ENCODE peak calls at places on chromosomes 13 and 19, in five cellular contexts. S is fibroblast of pulmonary artery, U is OCI-LY7, N is astrocyte, A is stomach. V is an unnamed sample.

GRCh38 chr13:77112961-77113360 is 86.0 kb upstream of the FBXL3 start:
- DNase-seq in S (no peak), U (no peak), N (no peak), A (no peak), V (no peak)

GRCh38 chr19:45444318-45445041 is 20.8 kb upstream of the ERCC1 start:
- DNase-seq in S (peak), U (peak), N (peak), A (peak), V (peak)

GRCh38 chr19:5621945-5622464 is 571 bp downstream of the SAFB2 start:
- DNase-seq in S (no peak), U (peak), N (no peak), A (no peak), V (peak)

GRCh38 chr13:23560571-23561089 is 9.6 kb upstream of the TNFRSF19 start:
- DNase-seq in S (no peak), U (no peak), N (no peak), A (no peak), V (no peak)

GRCh38 chr13:35768126-35768525 is 291.6 kb upstream of the MAB21L1 start:
- DNase-seq in S (no peak), U (no peak), N (no peak), A (no peak), V (no peak)

GRCh38 chr13:109400625-109401257 is 385.6 kb downstream of the IRS2 start:
- DNase-seq in S (no peak), U (no peak), N (no peak), A (peak), V (no peak)

GRCh38 chr13:114115191-114115671 is 17.2 kb downstream of the RASA3 start:
- DNase-seq in S (peak), U (no peak), N (peak), A (peak), V (peak)

GRCh38 chr13:80458546-80458945 is 117.6 kb upstream of the SPRY2 start:
- DNase-seq in S (peak), U (no peak), N (no peak), A (no peak), V (no peak)

GRCh38 chr13:41613984-41614581 is 156.7 kb downstream of the RGCC start:
- DNase-seq in S (peak), U (no peak), N (peak), A (no peak), V (no peak)

GRCh38 chr13:95023405-95023804 is 277.8 kb downstream of the ABCC4 start:
- DNase-seq in S (peak), U (no peak), N (no peak), A (no peak), V (no peak)

GRCh38 chr13:50140742-50141659 is 125.8 kb downstream of the KCNRG start:
- DNase-seq in S (no peak), U (no peak), N (no peak), A (no peak), V (no peak)

GRCh38 chr13:80160110-80160509 is 180.8 kb downstream of the SPRY2 start:
- DNase-seq in S (no peak), U (no peak), N (no peak), A (no peak), V (no peak)

GRCh38 chr19:22595918-22596341 is 38.2 kb upstream of the ZNF492 start:
- DNase-seq in S (no peak), U (no peak), N (no peak), A (no peak), V (peak)

GRCh38 chr13:81487151-81487550 is 1146.2 kb upstream of the SPRY2 start:
- DNase-seq in S (peak), U (no peak), N (no peak), A (no peak), V (no peak)

GRCh38 chr19:45814166-45814780 is 835 bp downstream of the RSPH6A start:
- DNase-seq in S (no peak), U (no peak), N (no peak), A (no peak), V (no peak)

GRCh38 chr19:9456018-9456689 is 20.8 kb upstream of the ZNF266 start:
- DNase-seq in S (no peak), U (no peak), N (no peak), A (no peak), V (no peak)

GRCh38 chr13:101703081-101703480 is 250.6 kb downstream of the ITGBL1 start:
- DNase-seq in S (no peak), U (no peak), N (no peak), A (no peak), V (no peak)

GRCh38 chr13:50387124-50387581 is 371.9 kb downstream of the KCNRG start:
- DNase-seq in S (peak), U (peak), N (peak), A (peak), V (peak)

GRCh38 chr13:26328326-26328725 is 74.4 kb downstream of the CDK8 start:
- DNase-seq in S (no peak), U (no peak), N (no peak), A (no peak), V (no peak)

GRCh38 chr13:28337196-28338045 is 157.5 kb downstream of the FLT1 start:
- DNase-seq in S (peak), U (no peak), N (peak), A (no peak), V (no peak)

GRCh38 chr19:5345895-5346386 is 5.3 kb upstream of the PTPRS start:
- DNase-seq in S (peak), U (no peak), N (peak), A (no peak), V (peak)

GRCh38 chr13:72437458-72437857 is 290.0 kb downstream of the MZT1 start:
- DNase-seq in S (peak), U (no peak), N (peak), A (no peak), V (no peak)

GRCh38 chr13:24288870-24289269 is 20.5 kb upstream of the C1QTNF9 start:
- DNase-seq in S (no peak), U (no peak), N (no peak), A (no peak), V (no peak)

GRCh38 chr13:51793570-51794273 is 10.2 kb downstream of the DHRS12 start:
- DNase-seq in S (peak), U (peak), N (peak), A (no peak), V (peak)

GRCh38 chr13:31794452-31794851 is 55.1 kb downstream of the RXFP2 start:
- DNase-seq in S (peak), U (no peak), N (no peak), A (no peak), V (no peak)

GRCh38 chr13:111422352-111422751 is 101.9 kb downstream of the TEX29 start:
- DNase-seq in S (no peak), U (no peak), N (no peak), A (no peak), V (no peak)

GRCh38 chr19:16040642-16041041 is 35.7 kb upstream of the TPM4 start:
- DNase-seq in S (peak), U (no peak), N (no peak), A (no peak), V (no peak)

GRCh38 chr13:23588576-23589141 is 18.4 kb downstream of the TNFRSF19 start:
- DNase-seq in S (no peak), U (no peak), N (no peak), A (no peak), V (no peak)

GRCh38 chr13:34772881-34773280 is 169.2 kb upstream of the NBEA start:
- DNase-seq in S (no peak), U (no peak), N (no peak), A (no peak), V (no peak)

GRCh38 chr13:50543767-50544166 is 299.7 kb downstream of the DLEU7 start:
- DNase-seq in S (peak), U (no peak), N (peak), A (no peak), V (no peak)

GRCh38 chr19:54439174-54439851 is 9.7 kb upstream of the LENG8 start:
- DNase-seq in S (peak), U (peak), N (no peak), A (peak), V (peak)

DNA sequence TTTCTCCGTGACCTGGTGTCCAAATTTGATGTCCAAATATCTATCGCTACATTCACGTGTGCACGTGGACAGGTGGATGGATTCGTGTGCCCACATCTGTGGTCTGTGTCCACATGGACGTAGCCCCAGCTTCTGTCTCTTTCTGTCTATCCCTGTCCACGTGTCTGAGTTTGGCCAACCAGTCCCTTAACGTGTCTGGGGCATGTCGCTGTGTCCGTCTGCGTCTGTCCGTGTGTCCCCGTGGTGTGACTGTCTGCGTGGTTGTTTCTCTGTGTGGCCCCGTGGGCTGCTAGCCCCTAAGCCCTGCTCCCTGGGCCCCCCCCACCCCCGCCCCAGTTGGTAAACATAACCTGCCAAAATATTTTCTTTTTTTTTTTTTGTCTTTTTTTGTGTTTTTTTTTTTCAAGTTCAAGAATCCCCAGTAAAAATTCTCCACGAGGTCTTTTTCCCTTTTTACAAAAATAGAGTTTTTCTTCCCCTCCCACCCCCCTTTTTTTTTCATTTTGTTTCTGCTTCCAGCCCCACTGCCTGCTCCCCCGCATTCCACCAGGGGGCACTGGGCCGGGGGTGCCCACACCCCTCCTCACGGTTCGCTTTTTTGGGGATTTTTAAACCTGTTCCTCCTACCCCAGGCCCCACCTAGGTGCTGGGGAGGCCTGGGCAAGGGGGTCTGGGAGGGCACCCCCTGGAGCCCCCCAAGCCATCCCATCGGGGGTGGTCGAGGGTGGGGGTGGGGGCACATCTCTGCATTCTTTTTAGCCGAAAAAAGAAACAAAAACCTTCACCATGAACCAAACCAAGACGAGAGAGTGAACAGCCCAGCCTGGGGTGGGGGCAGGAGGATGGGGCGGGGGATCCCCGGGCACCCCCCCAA is 18.3 kb downstream of the PRKCSH start:
- DNase-seq in S (no peak), U (peak), N (no peak), A (no peak), V (peak)
- TF ChIP-seq CTCF in S (peak), U (peak), N (no peak), A (no peak), V (no peak)

DNA sequence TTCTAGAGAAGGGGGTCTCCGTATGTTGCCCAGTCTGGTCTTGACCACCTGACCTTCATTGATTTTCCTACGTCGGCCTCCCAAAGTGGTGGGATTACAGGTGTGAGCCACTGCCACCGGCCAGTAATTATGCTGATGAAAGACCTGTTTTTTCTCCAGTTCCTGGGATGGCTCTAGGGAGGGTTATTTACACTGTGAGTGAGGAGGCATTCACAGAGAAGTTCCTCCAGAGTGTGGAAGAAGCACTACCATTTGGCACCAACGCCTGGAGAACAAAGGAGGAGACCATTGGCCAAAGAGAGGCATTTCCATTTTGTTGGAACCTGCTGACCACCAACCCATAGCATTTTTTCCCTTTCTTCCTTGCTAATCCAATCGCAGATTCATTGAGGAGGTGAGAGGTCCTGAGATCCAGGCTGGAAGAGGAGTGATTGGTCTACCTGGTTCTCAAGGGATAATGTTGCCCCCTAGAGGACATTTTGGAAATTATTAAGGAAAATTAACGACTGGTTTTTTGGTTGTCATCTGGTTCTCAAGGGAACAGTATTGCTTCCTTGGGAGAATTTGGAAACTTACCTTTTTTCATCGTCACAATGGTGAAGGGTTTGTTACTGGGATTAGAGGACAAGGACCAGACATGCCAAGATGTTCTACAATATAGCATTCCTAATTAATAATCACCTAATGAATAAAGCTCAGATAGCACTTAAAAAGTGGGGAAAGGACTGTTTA is 5.5 kb upstream of the SAE1 start:
- DNase-seq in S (peak), U (peak), N (peak), A (no peak), V (no peak)
- TF ChIP-seq CTCF in S (peak), U (peak), N (peak), A (peak), V (peak)

DNA sequence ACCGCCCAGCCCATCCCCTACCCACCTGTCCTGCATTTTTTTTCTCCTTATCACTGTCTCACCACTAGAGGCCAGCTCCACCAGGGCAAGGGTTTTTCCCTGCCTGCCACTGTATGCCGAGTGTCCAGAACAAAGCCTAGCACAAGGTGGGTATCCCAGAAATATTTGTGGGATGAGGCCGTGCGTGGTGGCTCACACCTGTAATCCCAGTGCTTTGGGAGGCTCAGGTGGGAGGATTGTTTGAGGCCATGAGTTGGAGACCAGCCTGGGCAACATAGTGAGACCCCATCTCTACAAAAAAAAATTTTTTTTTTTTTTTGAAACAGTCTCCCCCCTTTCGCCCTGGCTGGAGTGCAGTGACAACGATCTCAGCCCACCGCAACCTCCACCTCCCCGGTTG is 2.9 kb upstream of the MRI1 start:
- DNase-seq in S (no peak), U (no peak), N (no peak), A (no peak), V (no peak)
- TF ChIP-seq CTCF in S (no peak), U (peak), N (no peak), A (no peak), V (no peak)

GRCh38 chr19:56955637-56956216 is 115.2 kb upstream of the PEG3 start:
- DNase-seq in S (no peak), U (no peak), N (no peak), A (no peak), V (no peak)
- TF ChIP-seq CTCF in S (no peak), U (no peak), N (no peak), A (no peak), V (no peak)

DNA sequence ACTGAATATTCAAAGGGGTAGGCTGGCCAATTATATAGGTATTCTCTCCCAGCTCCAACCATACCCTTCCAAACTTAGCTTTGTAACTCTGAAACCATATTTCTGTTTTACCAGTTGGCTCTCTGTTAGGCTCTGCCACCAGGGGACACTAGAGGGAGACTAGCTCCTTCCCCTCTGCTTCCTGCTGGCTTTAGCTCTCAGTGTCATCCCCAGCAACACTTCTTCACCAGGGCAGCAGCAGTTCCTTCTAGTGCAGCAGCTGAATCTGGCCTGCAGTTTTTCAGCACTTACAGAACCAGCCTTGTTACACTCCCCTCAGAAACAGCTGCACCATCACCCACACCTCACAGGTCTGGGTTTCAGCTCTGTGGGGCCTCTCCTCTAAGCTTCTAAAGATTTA is 51.0 kb upstream of the DOCK9 start:
- DNase-seq in S (no peak), U (peak), N (no peak), A (no peak), V (peak)
- TF ChIP-seq CTCF in S (peak), U (peak), N (peak), A (no peak), V (peak)

GRCh38 chr13:93800342-93800741 is 573.7 kb downstream of the GPC6 start:
- DNase-seq in S (no peak), U (no peak), N (no peak), A (no peak), V (no peak)

GRCh38 chr13:93810264-93810663 is 583.7 kb downstream of the GPC6 start:
- DNase-seq in S (no peak), U (no peak), N (no peak), A (no peak), V (no peak)

GRCh38 chr13:93805736-93806135 is 579.1 kb downstream of the GPC6 start:
- DNase-seq in S (no peak), U (no peak), N (no peak), A (no peak), V (no peak)
- TF ChIP-seq CTCF in S (no peak), U (no peak), N (no peak), A (no peak), V (no peak)

GRCh38 chr19:18320865-18321728 is 1.8 kb downstream of the LSM4 start:
- DNase-seq in S (no peak), U (no peak), N (no peak), A (peak), V (no peak)

GRCh38 chr19:18322759-18323460 is at the start of gene LSM4:
- DNase-seq in S (peak), U (peak), N (peak), A (peak), V (peak)

GRCh38 chr19:18319591-18320135 is 3.2 kb downstream of the LSM4 start:
- DNase-seq in S (no peak), U (no peak), N (no peak), A (peak), V (no peak)

GRCh38 chr19:18321729-18322091 is 1.2 kb downstream of the LSM4 start:
- DNase-seq in S (peak), U (peak), N (no peak), A (no peak), V (peak)

DNA sequence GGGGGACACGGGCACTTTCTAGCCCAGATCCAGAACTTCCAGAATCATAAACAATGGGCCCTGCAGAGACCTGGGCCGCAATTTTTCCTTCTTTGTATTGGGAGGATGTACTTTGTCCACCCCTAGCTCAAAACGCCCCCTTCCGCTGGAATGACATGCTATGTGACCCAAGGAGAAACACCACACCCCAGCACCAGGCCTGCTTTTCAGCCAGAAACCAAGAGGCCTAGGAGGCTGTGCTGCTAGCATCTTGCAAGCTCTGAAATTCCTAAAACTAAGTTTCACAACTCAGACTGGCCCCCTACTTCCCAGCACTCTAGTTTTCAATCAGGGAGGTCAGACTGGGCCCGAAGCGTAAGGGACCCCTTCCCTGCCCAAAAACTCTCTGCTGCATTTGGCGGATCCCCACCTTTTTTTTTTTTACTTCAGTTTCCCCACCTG is 538 bp downstream of the LSM4 start:
- DNase-seq in S (peak), U (peak), N (peak), A (peak), V (peak)
- TF ChIP-seq CTCF in S (peak), U (peak), N (peak), A (no peak), V (no peak)

GRCh38 chr19:51901860-51902259 is 3.0 kb downstream of the ZNF649 start:
- DNase-seq in S (no peak), U (no peak), N (no peak), A (no peak), V (no peak)

GRCh38 chr19:51903192-51903591 is 1.6 kb downstream of the ZNF649 start:
- DNase-seq in S (no peak), U (no peak), N (no peak), A (no peak), V (no peak)

GRCh38 chr19:51904331-51905165 is at the start of gene ZNF649:
- DNase-seq in S (peak), U (peak), N (peak), A (peak), V (peak)
- TF ChIP-seq CTCF in S (peak), U (no peak), N (no peak), A (no peak), V (no peak)

GRCh38 chr19:19663292-19664120 is at the start of gene ATP13A1:
- DNase-seq in S (peak), U (peak), N (peak), A (peak), V (peak)
- TF ChIP-seq CTCF in S (no peak), U (peak), N (no peak), A (no peak), V (no peak)

GRCh38 chr19:30457484-30457883 is 85.3 kb downstream of the ZNF536 start:
- DNase-seq in S (no peak), U (no peak), N (no peak), A (no peak), V (no peak)

GRCh38 chr19:30464162-30464561 is 92.0 kb downstream of the ZNF536 start:
- DNase-seq in S (no peak), U (no peak), N (no peak), A (no peak), V (no peak)

GRCh38 chr19:30455881-30456280 is 83.7 kb downstream of the ZNF536 start:
- DNase-seq in S (no peak), U (no peak), N (no peak), A (no peak), V (no peak)

DNA sequence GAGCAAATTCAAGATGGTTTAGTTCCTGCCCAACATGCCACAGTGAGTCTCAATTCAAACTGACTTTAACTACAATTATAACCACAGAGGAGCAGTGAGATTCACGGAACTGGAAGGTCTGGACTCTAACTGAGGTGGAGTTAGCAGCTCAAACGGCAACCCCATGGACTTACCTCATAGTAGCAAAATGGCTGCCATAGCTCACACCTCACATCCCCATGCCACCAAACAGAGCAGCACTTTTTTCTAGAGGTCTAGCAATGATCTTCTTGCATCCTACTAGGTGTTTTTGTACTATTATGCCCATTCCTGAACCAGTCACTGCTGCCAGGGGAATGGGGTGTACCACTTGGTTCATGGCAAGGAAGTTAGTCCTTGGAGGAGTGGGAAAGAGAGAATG is 87.7 kb downstream of the ZNF536 start:
- DNase-seq in S (no peak), U (no peak), N (no peak), A (no peak), V (no peak)
- TF ChIP-seq CTCF in S (no peak), U (no peak), N (no peak), A (no peak), V (no peak)